ENCODE peak calls at places on chromosome 5, in eight cellular contexts. One of them, this sample, is unnamed.

GRCh38 chr5:72451771-72452505 is 55.3 kb downstream of the ZNF366 start:
- DNase-seq in neural progenitor cell: peak; percentile 20
- DNase-seq in endothelial cell: peak; percentile 31
- DNase-seq in T-helper 17 cell: no peak
- DNase-seq in HCEC 1CT: peak; percentile 36
- DNase-seq in NCI-H69: peak; percentile 40
- DNase-seq in 8988T: no peak
- DNase-seq in germinal center: peak; percentile 41
- DNase-seq in this sample: no peak

GRCh38 chr5:151082976-151083651 is 2.3 kb upstream of the TNIP1 start:
- DNase-seq in endothelial cell: no peak
- DNase-seq in 8988T: no peak
- DNase-seq in NCI-H69: no peak
- DNase-seq in germinal center: no peak
- DNase-seq in HCEC 1CT: no peak
- DNase-seq in neural progenitor cell: no peak
- DNase-seq in T-helper 17 cell: peak; percentile 57
- DNase-seq in this sample: no peak

GRCh38 chr5:98769256-98770157 is 4.0 kb upstream of the RGMB start:
- DNase-seq in neural progenitor cell: peak; percentile 77
- DNase-seq in HCEC 1CT: peak; percentile 63
- DNase-seq in T-helper 17 cell: no peak
- DNase-seq in germinal center: peak; percentile 30
- DNase-seq in 8988T: peak; percentile 40
- DNase-seq in NCI-H69: peak; percentile 97
- DNase-seq in endothelial cell: peak; percentile 40
- DNase-seq in this sample: peak; percentile 59

GRCh38 chr5:114101153-114101552 is 260.7 kb upstream of the KCNN2 start:
- DNase-seq in neural progenitor cell: peak; percentile 69
- DNase-seq in germinal center: peak; percentile 11
- DNase-seq in T-helper 17 cell: no peak
- DNase-seq in endothelial cell: peak; percentile 15
- DNase-seq in HCEC 1CT: peak; percentile 43
- DNase-seq in 8988T: no peak
- DNase-seq in NCI-H69: peak; percentile 59
- DNase-seq in this sample: no peak

GRCh38 chr5:42912184-42912766 is 100.6 kb upstream of the SELENOP start:
- DNase-seq in NCI-H69: peak; percentile 8
- DNase-seq in T-helper 17 cell: peak; percentile 32
- DNase-seq in neural progenitor cell: peak; percentile 26
- DNase-seq in 8988T: peak; percentile 51
- DNase-seq in HCEC 1CT: peak; percentile 60
- DNase-seq in endothelial cell: peak; percentile 22
- DNase-seq in germinal center: no peak
- DNase-seq in this sample: no peak

GRCh38 chr5:91311697-91312501 is 71.2 kb downstream of the ARRDC3 start:
- DNase-seq in HCEC 1CT: peak; percentile 100
- DNase-seq in 8988T: peak; percentile 41
- DNase-seq in endothelial cell: no peak
- DNase-seq in germinal center: peak; percentile 59
- DNase-seq in NCI-H69: peak; percentile 65
- DNase-seq in T-helper 17 cell: peak; percentile 31
- DNase-seq in neural progenitor cell: peak; percentile 2
- DNase-seq in this sample: no peak

GRCh38 chr5:119439140-119439625 is 13.1 kb upstream of the HSD17B4 start:
- DNase-seq in T-helper 17 cell: no peak
- DNase-seq in endothelial cell: no peak
- DNase-seq in 8988T: no peak
- DNase-seq in germinal center: no peak
- DNase-seq in HCEC 1CT: no peak
- DNase-seq in neural progenitor cell: no peak
- DNase-seq in NCI-H69: no peak
- DNase-seq in this sample: no peak

GRCh38 chr5:1244976-1245375 is 19.8 kb downstream of the SLC6A18 start:
- DNase-seq in T-helper 17 cell: no peak
- DNase-seq in 8988T: peak; percentile 98
- DNase-seq in NCI-H69: peak; percentile 11
- DNase-seq in germinal center: no peak
- DNase-seq in HCEC 1CT: no peak
- DNase-seq in neural progenitor cell: peak; percentile 31
- DNase-seq in endothelial cell: peak; percentile 68
- DNase-seq in this sample: no peak

GRCh38 chr5:180212363-180213255 is 3.6 kb upstream of the RASGEF1C start:
- DNase-seq in HCEC 1CT: no peak
- DNase-seq in 8988T: no peak
- DNase-seq in germinal center: no peak
- DNase-seq in T-helper 17 cell: no peak
- DNase-seq in NCI-H69: peak; percentile 20
- DNase-seq in endothelial cell: no peak
- DNase-seq in neural progenitor cell: no peak
- DNase-seq in this sample: no peak

GRCh38 chr5:86118542-86118941 is 499.2 kb upstream of the COX7C start:
- DNase-seq in germinal center: no peak
- DNase-seq in NCI-H69: peak; percentile 49
- DNase-seq in endothelial cell: no peak
- DNase-seq in 8988T: no peak
- DNase-seq in neural progenitor cell: no peak
- DNase-seq in HCEC 1CT: no peak
- DNase-seq in T-helper 17 cell: no peak
- DNase-seq in this sample: no peak

This sample was measured in WTC11.